ENCODE peak calls at places on chromosomes 6 and 20, in six cellular contexts. X, G, D, K, O and Q are unnamed samples.
A peak's percentile ranks its signal among the peaks of the same experiment; 100 is the strongest.

GRCh38 chr20:32966382-32966781 is 37.9 kb downstream of the SUN5 start:
- DNase-seq in X (no peak), G (no peak), D (no peak), K (no peak), O (no peak), Q (no peak)

GRCh38 chr20:32972181-32973076 is 31.8 kb downstream of the SUN5 start:
- DNase-seq in X (no peak), G (no peak), D (no peak), K (no peak), O (no peak), Q (no peak)

GRCh38 chr6:132247381-132248159 is 153.7 kb downstream of the MOXD1 start:
- DNase-seq in X (peak; percentile 52), G (no peak), D (no peak), K (peak; percentile 5), O (peak; percentile 37), Q (no peak)

GRCh38 chr6:23415819-23416427 is 710.1 kb upstream of the NRSN1 start:
- DNase-seq in X (no peak), G (no peak), D (no peak), K (no peak), O (no peak), Q (no peak)

GRCh38 chr6:11329841-11330765 is 97.6 kb upstream of the NEDD9 start:
- DNase-seq in X (no peak), G (no peak), D (no peak), K (no peak), O (no peak), Q (no peak)

GRCh38 chr6:48243071-48243470 is 132.1 kb upstream of the PTCHD4 start:
- DNase-seq in X (no peak), G (no peak), D (no peak), K (no peak), O (no peak), Q (no peak)

GRCh38 chr6:14889172-14889571 is 356.7 kb upstream of the JARID2 start:
- DNase-seq in X (peak; percentile 47), G (no peak), D (no peak), K (peak; percentile 44), O (peak; percentile 62), Q (peak; percentile 40)

GRCh38 chr6:19524787-19525186 is 312.4 kb upstream of the ID4 start:
- DNase-seq in X (no peak), G (no peak), D (no peak), K (no peak), O (no peak), Q (no peak)

GRCh38 chr20:57794600-57795346 is 85.0 kb upstream of the PMEPA1 start:
- DNase-seq in X (peak; percentile 38), G (no peak), D (no peak), K (no peak), O (no peak), Q (no peak)

GRCh38 chr6:52019092-52019491 is 68.3 kb downstream of the PKHD1 start:
- DNase-seq in X (no peak), G (no peak), D (peak; percentile 7), K (no peak), O (no peak), Q (no peak)

GRCh38 chr6:166202321-166202733 is 34.7 kb upstream of the TBXT start:
- DNase-seq in X (no peak), G (peak; percentile 33), D (no peak), K (no peak), O (no peak), Q (no peak)

GRCh38 chr6:109966299-109966698 is 11.8 kb upstream of the GPR6 start:
- DNase-seq in X (no peak), G (no peak), D (no peak), K (no peak), O (no peak), Q (no peak)

GRCh38 chr6:119148102-119148824 is 69.8 kb upstream of the FAM184A start:
- DNase-seq in X (peak; percentile 83), G (no peak), D (peak; percentile 52), K (peak; percentile 77), O (peak; percentile 92), Q (peak; percentile 83)

GRCh38 chr6:46491789-46492547 is 719 bp upstream of the RCAN2 start:
- DNase-seq in X (peak; percentile 25), G (peak; percentile 65), D (peak; percentile 23), K (peak; percentile 24), O (peak; percentile 18), Q (peak; percentile 3)

GRCh38 chr6:67666177-67666964 is 968.7 kb upstream of the ADGRB3 start:
- DNase-seq in X (no peak), G (no peak), D (no peak), K (no peak), O (no peak), Q (peak; percentile 2)

GRCh38 chr6:167470101-167470835 is 145.4 kb downstream of the TTLL2 start:
- DNase-seq in X (no peak), G (no peak), D (no peak), K (no peak), O (no peak), Q (no peak)

GRCh38 chr6:133855599-133855972 is 33.3 kb upstream of the TCF21 start:
- DNase-seq in X (no peak), G (no peak), D (no peak), K (no peak), O (no peak), Q (no peak)

GRCh38 chr20:13458860-13459451 is 179.8 kb downstream of the TASP1 start:
- DNase-seq in X (peak; percentile 42), G (no peak), D (peak; percentile 43), K (peak; percentile 65), O (peak; percentile 55), Q (peak; percentile 68)

GRCh38 chr6:149074832-149075258 is 242.7 kb upstream of the TAB2 start:
- DNase-seq in X (no peak), G (no peak), D (no peak), K (no peak), O (no peak), Q (no peak)

GRCh38 chr6:165774903-165775608 is 112.0 kb upstream of the PDE10A start:
- DNase-seq in X (peak; percentile 1), G (no peak), D (no peak), K (peak; percentile 3), O (no peak), Q (peak; percentile 80)

GRCh38 chr20:9999660-10000059 is 35.1 kb upstream of the ANKEF1 start:
- DNase-seq in X (peak; percentile 35), G (no peak), D (no peak), K (peak; percentile 35), O (no peak), Q (no peak)

GRCh38 chr20:50062006-50062838 is 50.7 kb downstream of the UBE2V1 start:
- DNase-seq in X (no peak), G (no peak), D (no peak), K (no peak), O (no peak), Q (no peak)

GRCh38 chr20:12243327-12243726 is 325.6 kb downstream of the BTBD3 start:
- DNase-seq in X (no peak), G (no peak), D (no peak), K (no peak), O (no peak), Q (no peak)

GRCh38 chr6:26383624-26384417 is 913 bp downstream of the BTN2A2 start:
- DNase-seq in X (peak; percentile 39), G (peak; percentile 47), D (peak; percentile 12), K (peak; percentile 67), O (peak; percentile 75), Q (peak; percentile 57)

DNA sequence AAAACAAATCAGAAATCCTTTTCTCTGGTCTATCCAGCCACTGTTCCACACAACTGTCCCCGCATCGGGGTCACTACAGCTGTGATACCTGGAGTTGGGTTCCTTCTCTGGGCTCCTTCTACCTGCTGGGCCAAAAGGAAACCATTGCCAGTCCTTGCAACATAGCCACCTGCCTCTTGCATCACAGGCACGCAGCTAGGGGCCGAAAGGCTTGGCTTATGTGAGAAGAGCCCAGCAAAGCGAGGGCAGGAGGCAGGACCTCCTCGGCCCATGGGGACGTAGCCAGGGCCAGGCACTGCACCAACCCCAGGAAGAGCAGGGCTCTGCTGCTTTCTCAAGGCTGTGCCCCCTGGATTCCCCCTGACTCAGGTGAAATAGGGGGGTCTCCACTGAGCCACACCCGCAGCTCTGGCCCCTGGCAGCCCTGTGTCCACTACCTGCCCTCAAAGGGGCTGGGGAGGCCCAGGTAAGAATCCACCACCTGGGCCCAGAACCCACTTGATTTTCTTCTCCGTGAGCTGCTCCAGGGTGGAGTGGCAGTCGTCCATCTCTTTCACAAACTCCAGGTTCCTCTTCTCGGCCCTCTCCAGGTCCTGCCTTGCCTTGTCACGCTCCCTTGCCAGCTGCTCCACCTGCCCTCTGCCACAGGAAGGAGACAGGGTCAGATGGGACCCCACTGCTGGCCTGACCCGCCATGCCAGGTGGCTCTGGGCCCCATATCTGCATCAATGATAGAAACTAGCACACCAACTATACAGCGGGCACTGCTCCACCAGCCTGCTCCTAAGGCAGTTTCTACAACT is 88.9 kb downstream of the GINS1 start:
- DNase-seq in X (no peak), G (no peak), D (no peak), K (no peak), O (no peak), Q (no peak)
- TF ChIP-seq CTCF in X (no peak), G (no peak), D (no peak), K (no peak), O (no peak), Q (no peak)

DNA sequence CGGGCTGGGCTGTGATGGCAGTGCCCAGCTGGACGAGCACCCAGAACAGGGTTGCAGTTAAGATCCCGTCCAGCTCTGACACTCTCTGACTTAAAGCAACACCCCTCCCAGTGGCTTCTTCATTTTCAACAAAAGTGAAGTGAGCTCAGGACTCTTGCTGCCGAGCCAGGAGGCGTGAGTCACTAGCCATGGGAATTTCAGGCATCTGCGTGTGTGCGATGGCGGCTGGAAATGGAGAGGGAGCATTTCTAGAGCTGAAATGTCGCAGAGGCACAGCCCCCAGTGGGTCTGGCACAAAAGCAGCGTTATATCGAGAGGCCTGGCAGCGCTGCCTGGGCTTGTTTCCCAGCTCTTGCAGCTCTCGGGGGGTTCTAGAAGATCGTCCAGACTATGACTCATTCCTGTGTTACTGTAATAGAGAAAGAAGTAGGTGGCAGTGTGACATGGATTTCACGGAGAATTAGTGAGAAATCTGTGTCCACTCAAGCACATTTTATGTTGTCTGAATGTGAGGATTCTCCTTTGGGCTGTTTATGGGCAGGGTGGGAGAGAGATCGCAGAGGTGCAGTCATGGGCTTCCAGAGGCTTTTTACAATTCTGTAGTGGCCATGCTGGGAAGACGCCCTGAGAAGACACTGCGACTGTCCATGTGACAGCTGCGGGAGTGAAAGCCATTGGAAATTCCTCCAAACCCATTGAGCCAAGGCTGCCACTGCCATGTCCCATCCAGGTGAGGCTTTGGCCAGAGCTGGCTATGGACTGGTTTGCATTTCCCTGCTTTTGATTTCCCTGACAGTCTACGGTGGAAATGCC is 216.7 kb upstream of the ECI2 start:
- DNase-seq in X (peak; percentile 97), G (peak; percentile 46), D (peak; percentile 14), K (peak; percentile 87), O (peak; percentile 95), Q (peak; percentile 97)
- H3K4me3 ChIP-seq in X (peak overlapping the region; percentile 50), G (no peak overlapping the region), D (peak overlapping the region; percentile 5), K (peak overlapping the region; percentile 37), O (peak overlapping the region; percentile 30), Q (peak overlapping the region; percentile 1)

GRCh38 chr6:143962644-143962929 is 45.5 kb downstream of the PLAGL1 start:
- DNase-seq in X (peak; percentile 87), G (no peak), D (no peak), K (peak; percentile 39), O (peak; percentile 84), Q (peak; percentile 51)
- TF ChIP-seq CTCF in X (peak; percentile 67), G (no peak), D (no peak), K (peak; percentile 56), O (peak; percentile 71), Q (peak; percentile 36)

GRCh38 chr6:130991422-130992144 is 71.5 kb downstream of the EPB41L2 start:
- DNase-seq in X (no peak), G (no peak), D (no peak), K (no peak), O (no peak), Q (no peak)
- H3K4me3 ChIP-seq in X (no peak overlapping the region), G (no peak overlapping the region), D (no peak overlapping the region), K (no peak overlapping the region), O (no peak overlapping the region), Q (no peak overlapping the region)